ENCODE peak calls at places on chromosomes 16 and 17, in eight cellular contexts. H is AG09309, L is GM06990, T is thoracic aorta, J is lower lobe of right lung, M is esophagus squamous epithelium, I is bronchial epithelial cell, Z is cardiac fibroblast. V is an unnamed sample.

GRCh38 chr16:84277244-84277823 is 17.3 kb upstream of the WFDC1 start:
- DNase-seq in Z (peak; percentile 60), J (peak; percentile 82), H (no peak), L (peak; percentile 28), M (no peak), T (no peak), I (peak; percentile 33), V (peak; percentile 56)

GRCh38 chr17:82619211-82619610 is 29.0 kb downstream of the WDR45B start:
- DNase-seq in I (no peak), J (no peak), H (no peak), T (no peak), M (no peak), Z (no peak), L (no peak), V (no peak)

GRCh38 chr16:85759631-85760419 is 8.9 kb upstream of the C16orf74 start:
- DNase-seq in Z (peak; percentile 12), H (no peak), T (no peak), L (peak; percentile 54), M (no peak), I (no peak), J (peak; percentile 75), V (no peak)

GRCh38 chr17:3974138-3974687 is 10.0 kb upstream of the ATP2A3 start:
- DNase-seq in I (no peak), Z (no peak), L (no peak), J (peak; percentile 50), T (no peak), H (no peak), M (no peak), V (no peak)

GRCh38 chr17:17044846-17045561 is 2.7 kb downstream of the MPRIP start:
- DNase-seq in Z (peak; percentile 70), I (peak; percentile 27), J (no peak), L (peak; percentile 32), T (no peak), H (peak; percentile 46), M (no peak), V (peak; percentile 73)

GRCh38 chr17:34116306-34116705 is 138.8 kb upstream of the CCL2 start:
- DNase-seq in H (no peak), L (no peak), I (no peak), Z (no peak), T (no peak), J (no peak), M (no peak), V (no peak)

GRCh38 chr16:57284206-57284951 is at the start of gene PLLP:
- DNase-seq in L (peak; percentile 55), J (peak; percentile 69), H (no peak), Z (peak; percentile 29), I (no peak), M (no peak), T (no peak), V (no peak)

GRCh38 chr17:1607971-1608320 is 20.7 kb downstream of the SLC43A2 start:
- DNase-seq in J (no peak), H (no peak), I (no peak), M (no peak), T (no peak), L (no peak), Z (no peak), V (no peak)

GRCh38 chr17:49783051-49783715 is 5.3 kb upstream of the KAT7 start:
- DNase-seq in Z (no peak), M (no peak), L (no peak), H (no peak), I (no peak), J (no peak), T (no peak), V (peak; percentile 32)

GRCh38 chr17:29289852-29290251 is 4.1 kb downstream of the NUFIP2 start:
- DNase-seq in Z (no peak), J (no peak), H (no peak), T (no peak), L (no peak), I (no peak), M (no peak), V (no peak)

GRCh38 chr16:80804451-80805383 is at the start of gene CDYL2:
- DNase-seq in M (no peak), T (no peak), I (peak; percentile 23), Z (peak; percentile 36), J (peak; percentile 65), L (peak; percentile 64), H (no peak), V (no peak)

GRCh38 chr17:3685174-3685812 is 10.7 kb downstream of the P2RX5 start:
- DNase-seq in I (no peak), M (no peak), L (no peak), J (no peak), Z (no peak), T (no peak), H (no peak), V (no peak)

GRCh38 chr16:56305956-56306565 is 114.8 kb downstream of the GNAO1 start:
- DNase-seq in I (no peak), Z (no peak), J (no peak), M (no peak), H (no peak), L (no peak), T (no peak), V (no peak)

GRCh38 chr16:81740163-81740562 is 38.9 kb upstream of the PLCG2 start:
- DNase-seq in T (no peak), M (no peak), J (no peak), L (peak; percentile 74), H (no peak), I (no peak), Z (no peak), V (no peak)

GRCh38 chr16:24497405-24497804 is 42.0 kb upstream of the RBBP6 start:
- DNase-seq in M (no peak), T (no peak), L (no peak), Z (peak; percentile 9), H (peak; percentile 3), I (peak; percentile 34), J (no peak), V (peak; percentile 15)

GRCh38 chr16:89395150-89396142 is 94.9 kb downstream of the ANKRD11 start:
- DNase-seq in Z (peak; percentile 98), L (no peak), H (peak; percentile 95), I (peak; percentile 93), M (no peak), J (peak; percentile 86), T (peak; percentile 83), V (peak; percentile 99)

GRCh38 chr16:85940214-85940613 is 41.3 kb downstream of the IRF8 start:
- DNase-seq in H (no peak), T (no peak), M (no peak), J (no peak), Z (no peak), I (no peak), L (no peak), V (no peak)

GRCh38 chr16:56199164-56199563 is 7.9 kb downstream of the GNAO1 start:
- DNase-seq in Z (no peak), L (peak; percentile 49), I (no peak), T (no peak), J (no peak), M (no peak), H (no peak), V (no peak)

GRCh38 chr17:38871247-38871991 is 1.6 kb downstream of the LASP1 start:
- DNase-seq in M (no peak), L (no peak), H (no peak), T (peak; percentile 37), J (peak; percentile 78), Z (peak; percentile 83), I (peak; percentile 80), V (peak; percentile 63)
- TF ChIP-seq CTCF in M (peak; percentile 15), L (peak; percentile 38), H (no peak), T (no peak), J (no peak), Z (no peak), I (peak; percentile 20), V (peak; percentile 2)

DNA sequence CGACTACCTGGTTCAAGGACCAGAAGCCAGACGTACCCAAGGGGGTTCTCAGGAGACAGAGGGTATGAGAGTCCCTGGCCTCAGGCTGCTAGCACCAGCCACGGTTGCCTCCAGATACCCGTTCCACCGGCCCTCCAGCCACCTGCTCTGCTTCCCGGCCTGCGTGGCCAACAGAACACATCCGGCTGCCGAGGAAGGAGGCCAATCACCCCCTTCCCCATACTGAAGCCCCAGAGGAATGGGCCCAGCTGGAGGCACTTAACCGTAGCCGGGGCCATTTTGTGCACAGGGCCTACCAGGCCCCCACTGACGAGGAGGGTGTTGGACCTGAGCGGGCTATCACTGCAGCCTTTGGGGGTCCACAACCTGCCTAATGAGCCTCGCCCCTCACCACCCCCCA is 10.4 kb upstream of the KREMEN2 start:
- DNase-seq in I (no peak), Z (no peak), L (peak; percentile 66), H (no peak), M (no peak), T (no peak), J (no peak), V (no peak)
- H3K4me3 ChIP-seq in I (no peak overlapping the region), Z (no peak overlapping the region), L (no peak overlapping the region), H (no peak overlapping the region), M (no peak overlapping the region), T (no peak overlapping the region), J (no peak overlapping the region), V (no peak overlapping the region)

GRCh38 chr16:19406891-19407491 is 10.7 kb upstream of the TMC5 start:
- DNase-seq in T (no peak), M (no peak), I (no peak), L (no peak), Z (no peak), J (no peak), H (no peak), V (no peak)

GRCh38 chr16:19415918-19416317 is 1.8 kb upstream of the TMC5 start:
- DNase-seq in Z (no peak), J (no peak), I (no peak), M (no peak), T (no peak), L (no peak), H (no peak), V (no peak)

GRCh38 chr16:19415461-19415860 is 2.2 kb upstream of the TMC5 start:
- DNase-seq in T (no peak), H (no peak), I (no peak), L (no peak), Z (no peak), J (no peak), M (no peak), V (no peak)

GRCh38 chr16:19411298-19411697 is 6.4 kb upstream of the TMC5 start:
- DNase-seq in J (no peak), Z (no peak), L (no peak), M (no peak), H (no peak), I (no peak), T (no peak), V (no peak)

DNA sequence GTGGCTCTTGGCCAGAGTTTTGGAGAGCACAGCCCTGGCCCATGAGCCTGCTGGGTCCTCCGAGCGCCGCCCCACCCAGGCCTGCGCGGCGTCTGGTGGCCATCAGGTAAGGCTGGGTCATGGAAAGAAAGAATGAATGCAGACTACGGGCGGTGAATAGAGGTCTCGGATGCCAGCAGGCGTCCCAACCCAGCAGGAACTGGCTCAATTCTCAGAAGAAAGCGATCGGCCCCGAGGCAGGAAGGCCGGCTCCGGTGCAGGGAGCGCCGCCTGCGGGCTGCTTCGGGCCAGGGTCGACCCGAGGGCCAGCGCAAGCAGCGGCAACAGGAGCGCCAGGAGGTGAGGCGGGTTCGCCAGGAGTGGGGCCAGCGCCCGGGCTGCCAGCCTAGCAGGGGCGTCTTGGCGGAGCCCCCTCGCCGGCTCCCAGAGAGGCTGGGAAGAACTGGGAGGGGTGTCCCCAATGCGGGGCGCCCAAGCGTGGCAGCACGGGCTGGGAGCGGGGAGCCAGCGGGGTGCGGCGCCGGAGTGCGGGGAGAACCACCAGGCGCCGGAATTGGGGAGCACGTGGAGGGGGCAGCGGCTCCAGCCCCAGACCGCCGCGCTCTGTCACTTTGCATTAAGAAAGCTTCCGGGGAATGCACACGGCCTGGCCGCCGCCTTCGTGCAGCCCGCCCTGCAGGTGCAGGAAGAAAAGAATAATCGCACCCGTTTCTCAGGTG is 7.1 kb upstream of the TMC5 start:
- DNase-seq in J (peak; percentile 80), I (no peak), Z (no peak), H (no peak), T (no peak), M (no peak), L (peak; percentile 34), V (no peak)
- TF ChIP-seq CTCF in J (peak; percentile 54), I (peak; percentile 44), Z (no peak), H (no peak), T (no peak), M (peak; percentile 39), L (peak; percentile 41), V (no peak)

GRCh38 chr17:81406117-81406953 is 11.1 kb downstream of the BAHCC1 start:
- DNase-seq in Z (no peak), T (no peak), M (no peak), I (no peak), J (no peak), L (no peak), H (no peak), V (no peak)
- H3K4me3 ChIP-seq in Z (no peak overlapping the region), T (peak overlapping the region; percentile 58), M (no peak overlapping the region), I (no peak overlapping the region), J (no peak overlapping the region), L (no peak overlapping the region), H (no peak overlapping the region), V (no peak overlapping the region)

V was measured in fibroblast of the aortic adventitia.